ENCODE peak calls at places on chromosomes 5 and 9, in six cellular contexts. One of them, this sample, is unnamed.
A peak's percentile ranks its signal among the peaks of the same experiment; 100 is the strongest.

GRCh38 chr9:109349431-109349846 is 28.6 kb upstream of the EPB41L4B start:
- DNase-seq in stimulated activated CD8-positive, alpha-beta memory T cell treated with anti-CD3 and anti-CD28 coated beads, Interleukin-12 subunit alpha, Interleukin-12 subunit beta, amount 100 ng/mL, for 1 hour: no peak
- DNase-seq in effector memory CD8-positive, alpha-beta T cell: no peak
- DNase-seq in amniotic stem cell: peak; percentile 65
- DNase-seq in HFFc6: peak; percentile 91
- DNase-seq in HT1080: peak; percentile 74
- DNase-seq in this sample: peak; percentile 47

GRCh38 chr5:126811515-126812198 is 34.7 kb downstream of the LMNB1 start:
- DNase-seq in amniotic stem cell: no peak
- DNase-seq in effector memory CD8-positive, alpha-beta T cell: peak; percentile 25
- DNase-seq in stimulated activated CD8-positive, alpha-beta memory T cell treated with anti-CD3 and anti-CD28 coated beads, Interleukin-12 subunit alpha, Interleukin-12 subunit beta, amount 100 ng/mL, for 1 hour: no peak
- DNase-seq in HT1080: peak; percentile 83
- DNase-seq in HFFc6: peak; percentile 62
- DNase-seq in this sample: no peak

GRCh38 chr9:93902051-93902779 is 52.9 kb downstream of the BARX1 start:
- DNase-seq in amniotic stem cell: no peak
- DNase-seq in HT1080: no peak
- DNase-seq in effector memory CD8-positive, alpha-beta T cell: no peak
- DNase-seq in stimulated activated CD8-positive, alpha-beta memory T cell treated with anti-CD3 and anti-CD28 coated beads, Interleukin-12 subunit alpha, Interleukin-12 subunit beta, amount 100 ng/mL, for 1 hour: no peak
- DNase-seq in HFFc6: no peak
- DNase-seq in this sample: no peak

GRCh38 chr5:6475626-6476312 is 27.1 kb downstream of the UBE2QL1 start:
- DNase-seq in stimulated activated CD8-positive, alpha-beta memory T cell treated with anti-CD3 and anti-CD28 coated beads, Interleukin-12 subunit alpha, Interleukin-12 subunit beta, amount 100 ng/mL, for 1 hour: no peak
- DNase-seq in HFFc6: no peak
- DNase-seq in amniotic stem cell: no peak
- DNase-seq in HT1080: no peak
- DNase-seq in effector memory CD8-positive, alpha-beta T cell: no peak
- DNase-seq in this sample: no peak

GRCh38 chr9:14895806-14896205 is 14.4 kb downstream of the FREM1 start:
- DNase-seq in HT1080: peak; percentile 59
- DNase-seq in effector memory CD8-positive, alpha-beta T cell: no peak
- DNase-seq in amniotic stem cell: no peak
- DNase-seq in HFFc6: no peak
- DNase-seq in stimulated activated CD8-positive, alpha-beta memory T cell treated with anti-CD3 and anti-CD28 coated beads, Interleukin-12 subunit alpha, Interleukin-12 subunit beta, amount 100 ng/mL, for 1 hour: no peak
- DNase-seq in this sample: no peak

GRCh38 chr9:7760014-7760415 is 39.6 kb downstream of the DMAC1 start:
- DNase-seq in HFFc6: no peak
- DNase-seq in effector memory CD8-positive, alpha-beta T cell: no peak
- DNase-seq in amniotic stem cell: no peak
- DNase-seq in HT1080: no peak
- DNase-seq in stimulated activated CD8-positive, alpha-beta memory T cell treated with anti-CD3 and anti-CD28 coated beads, Interleukin-12 subunit alpha, Interleukin-12 subunit beta, amount 100 ng/mL, for 1 hour: no peak
- DNase-seq in this sample: no peak

GRCh38 chr5:150512368-150512747 is 4.4 kb downstream of the NDST1 start:
- DNase-seq in effector memory CD8-positive, alpha-beta T cell: no peak
- DNase-seq in HFFc6: no peak
- DNase-seq in HT1080: no peak
- DNase-seq in amniotic stem cell: no peak
- DNase-seq in stimulated activated CD8-positive, alpha-beta memory T cell treated with anti-CD3 and anti-CD28 coated beads, Interleukin-12 subunit alpha, Interleukin-12 subunit beta, amount 100 ng/mL, for 1 hour: no peak
- DNase-seq in this sample: no peak

GRCh38 chr5:125410501-125411162 is 664.2 kb upstream of the ZNF608 start:
- DNase-seq in HFFc6: peak; percentile 30
- DNase-seq in stimulated activated CD8-positive, alpha-beta memory T cell treated with anti-CD3 and anti-CD28 coated beads, Interleukin-12 subunit alpha, Interleukin-12 subunit beta, amount 100 ng/mL, for 1 hour: no peak
- DNase-seq in amniotic stem cell: no peak
- DNase-seq in HT1080: peak; percentile 35
- DNase-seq in effector memory CD8-positive, alpha-beta T cell: no peak
- DNase-seq in this sample: no peak

GRCh38 chr9:8266861-8267260 is 467.3 kb upstream of the DMAC1 start:
- DNase-seq in effector memory CD8-positive, alpha-beta T cell: no peak
- DNase-seq in HT1080: no peak
- DNase-seq in HFFc6: no peak
- DNase-seq in amniotic stem cell: no peak
- DNase-seq in stimulated activated CD8-positive, alpha-beta memory T cell treated with anti-CD3 and anti-CD28 coated beads, Interleukin-12 subunit alpha, Interleukin-12 subunit beta, amount 100 ng/mL, for 1 hour: no peak
- DNase-seq in this sample: no peak

GRCh38 chr5:179858241-179858585 is 404 bp downstream of the MRNIP start:
- DNase-seq in effector memory CD8-positive, alpha-beta T cell: no peak
- DNase-seq in amniotic stem cell: peak; percentile 5
- DNase-seq in HFFc6: no peak
- DNase-seq in HT1080: no peak
- DNase-seq in stimulated activated CD8-positive, alpha-beta memory T cell treated with anti-CD3 and anti-CD28 coated beads, Interleukin-12 subunit alpha, Interleukin-12 subunit beta, amount 100 ng/mL, for 1 hour: peak; percentile 15
- DNase-seq in this sample: no peak

GRCh38 chr9:69376651-69377050 is 51.6 kb downstream of the ENTREP1 start:
- DNase-seq in HFFc6: peak; percentile 77
- DNase-seq in HT1080: peak; percentile 85
- DNase-seq in effector memory CD8-positive, alpha-beta T cell: no peak
- DNase-seq in amniotic stem cell: peak; percentile 82
- DNase-seq in stimulated activated CD8-positive, alpha-beta memory T cell treated with anti-CD3 and anti-CD28 coated beads, Interleukin-12 subunit alpha, Interleukin-12 subunit beta, amount 100 ng/mL, for 1 hour: no peak
- DNase-seq in this sample: peak; percentile 62

This sample was measured in HS-27A.